ENCODE peak calls at places on chromosomes 13 and 19, in seven cellular contexts. One of them, this sample, is unnamed.
A peak's percentile ranks its signal among the peaks of the same experiment; 100 is the strongest.

GRCh38 chr13:99421758-99422555 is 79.3 kb upstream of the TM9SF2 start:
- DNase-seq in AG04450: no peak
- DNase-seq in stomach: peak; percentile 15
- DNase-seq in pancreas: no peak
- DNase-seq in fibroblast of lung: no peak
- DNase-seq in coronary artery: no peak
- DNase-seq in Karpas-422: no peak
- DNase-seq in this sample: no peak

GRCh38 chr19:15419413-15420025 is 731 bp upstream of the AKAP8L start:
- DNase-seq in AG04450: no peak
- DNase-seq in stomach: no peak
- DNase-seq in pancreas: no peak
- DNase-seq in fibroblast of lung: no peak
- DNase-seq in coronary artery: no peak
- DNase-seq in Karpas-422: peak; percentile 51
- DNase-seq in this sample: peak; percentile 43

GRCh38 chr13:76965759-76966421 is 17.6 kb downstream of the ACOD1 start:
- DNase-seq in AG04450: peak; percentile 26
- DNase-seq in stomach: peak; percentile 33
- DNase-seq in pancreas: peak; percentile 24
- DNase-seq in fibroblast of lung: peak; percentile 75
- DNase-seq in coronary artery: no peak
- DNase-seq in Karpas-422: no peak
- DNase-seq in this sample: peak; percentile 18

GRCh38 chr13:106297283-106297682 is 238.2 kb downstream of the EFNB2 start:
- DNase-seq in AG04450: no peak
- DNase-seq in stomach: no peak
- DNase-seq in pancreas: no peak
- DNase-seq in fibroblast of lung: no peak
- DNase-seq in coronary artery: no peak
- DNase-seq in Karpas-422: no peak
- DNase-seq in this sample: no peak

GRCh38 chr13:112996671-112997091 is 27.7 kb downstream of the MCF2L start:
- DNase-seq in AG04450: no peak
- DNase-seq in stomach: peak; percentile 54
- DNase-seq in pancreas: no peak
- DNase-seq in fibroblast of lung: no peak
- DNase-seq in coronary artery: no peak
- DNase-seq in Karpas-422: no peak
- DNase-seq in this sample: no peak

GRCh38 chr13:98879965-98880364 is 97.9 kb downstream of the DOCK9 start:
- DNase-seq in AG04450: no peak
- DNase-seq in stomach: no peak
- DNase-seq in pancreas: no peak
- DNase-seq in fibroblast of lung: no peak
- DNase-seq in coronary artery: no peak
- DNase-seq in Karpas-422: no peak
- DNase-seq in this sample: no peak

GRCh38 chr19:58560007-58560887 is 1.8 kb upstream of the UBE2M start:
- DNase-seq in AG04450: no peak
- DNase-seq in stomach: no peak
- DNase-seq in pancreas: no peak
- DNase-seq in fibroblast of lung: no peak
- DNase-seq in coronary artery: no peak
- DNase-seq in Karpas-422: no peak
- DNase-seq in this sample: no peak

GRCh38 chr19:38730731-38731589 is 13.3 kb downstream of the CAPN12 start:
- DNase-seq in AG04450: no peak
- DNase-seq in stomach: no peak
- DNase-seq in pancreas: peak; percentile 23
- DNase-seq in fibroblast of lung: no peak
- DNase-seq in coronary artery: no peak
- DNase-seq in Karpas-422: no peak
- DNase-seq in this sample: no peak

GRCh38 chr19:13143135-13143534 is 7.0 kb downstream of the STX10 start:
- DNase-seq in AG04450: no peak
- DNase-seq in stomach: no peak
- DNase-seq in pancreas: no peak
- DNase-seq in fibroblast of lung: peak; percentile 93
- DNase-seq in coronary artery: no peak
- DNase-seq in Karpas-422: no peak
- DNase-seq in this sample: peak; percentile 91

GRCh38 chr13:28138756-28139470 is 568 bp downstream of the PAN3 start:
- DNase-seq in AG04450: peak; percentile 85
- DNase-seq in stomach: peak; percentile 77
- DNase-seq in pancreas: peak; percentile 88
- DNase-seq in fibroblast of lung: peak; percentile 95
- DNase-seq in coronary artery: peak; percentile 89
- DNase-seq in Karpas-422: peak; percentile 94
- DNase-seq in this sample: peak; percentile 74

GRCh38 chr19:49425922-49426592 is 869 bp downstream of the GFY start:
- DNase-seq in AG04450: no peak
- DNase-seq in stomach: no peak
- DNase-seq in pancreas: no peak
- DNase-seq in fibroblast of lung: no peak
- DNase-seq in coronary artery: no peak
- DNase-seq in Karpas-422: peak; percentile 88
- DNase-seq in this sample: peak; percentile 37

GRCh38 chr19:41998246-41999020 is 4.4 kb upstream of the ATP1A3 start:
- DNase-seq in AG04450: no peak
- DNase-seq in stomach: peak; percentile 29
- DNase-seq in pancreas: no peak
- DNase-seq in fibroblast of lung: peak; percentile 27
- DNase-seq in coronary artery: peak; percentile 41
- DNase-seq in Karpas-422: peak; percentile 87
- DNase-seq in this sample: peak; percentile 38

GRCh38 chr19:28920269-28921066 is 292.5 kb downstream of the UQCRFS1 start:
- DNase-seq in AG04450: no peak
- DNase-seq in stomach: no peak
- DNase-seq in pancreas: no peak
- DNase-seq in fibroblast of lung: no peak
- DNase-seq in coronary artery: no peak
- DNase-seq in Karpas-422: no peak
- DNase-seq in this sample: no peak

GRCh38 chr13:35876601-35877000 is 254.6 kb downstream of the DCLK1 start:
- DNase-seq in AG04450: no peak
- DNase-seq in stomach: no peak
- DNase-seq in pancreas: no peak
- DNase-seq in fibroblast of lung: peak; percentile 18
- DNase-seq in coronary artery: no peak
- DNase-seq in Karpas-422: no peak
- DNase-seq in this sample: no peak

GRCh38 chr13:75479102-75479501 is 2.9 kb downstream of the TBC1D4 start:
- DNase-seq in AG04450: no peak
- DNase-seq in stomach: no peak
- DNase-seq in pancreas: no peak
- DNase-seq in fibroblast of lung: no peak
- DNase-seq in coronary artery: no peak
- DNase-seq in Karpas-422: no peak
- DNase-seq in this sample: peak; percentile 65

GRCh38 chr13:112765734-112766133 is 75.9 kb downstream of the ATP11A start:
- DNase-seq in AG04450: no peak
- DNase-seq in stomach: no peak
- DNase-seq in pancreas: no peak
- DNase-seq in fibroblast of lung: no peak
- DNase-seq in coronary artery: no peak
- DNase-seq in Karpas-422: no peak
- DNase-seq in this sample: no peak

GRCh38 chr13:51786425-51787010 is 17.4 kb downstream of the DHRS12 start:
- DNase-seq in AG04450: no peak
- DNase-seq in stomach: no peak
- DNase-seq in pancreas: no peak
- DNase-seq in fibroblast of lung: peak; percentile 5
- DNase-seq in coronary artery: no peak
- DNase-seq in Karpas-422: no peak
- DNase-seq in this sample: no peak

GRCh38 chr19:31354316-31354715 is 5.1 kb upstream of the TSHZ3 start:
- DNase-seq in AG04450: no peak
- DNase-seq in stomach: no peak
- DNase-seq in pancreas: no peak
- DNase-seq in fibroblast of lung: no peak
- DNase-seq in coronary artery: no peak
- DNase-seq in Karpas-422: no peak
- DNase-seq in this sample: no peak

GRCh38 chr19:31355330-31356289 is 6.4 kb upstream of the TSHZ3 start:
- DNase-seq in AG04450: no peak
- DNase-seq in stomach: no peak
- DNase-seq in pancreas: no peak
- DNase-seq in fibroblast of lung: peak; percentile 38
- DNase-seq in coronary artery: no peak
- DNase-seq in Karpas-422: no peak
- DNase-seq in this sample: no peak

GRCh38 chr19:31353826-31354225 is 4.6 kb upstream of the TSHZ3 start:
- DNase-seq in AG04450: no peak
- DNase-seq in stomach: no peak
- DNase-seq in pancreas: no peak
- DNase-seq in fibroblast of lung: no peak
- DNase-seq in coronary artery: no peak
- DNase-seq in Karpas-422: no peak
- DNase-seq in this sample: no peak

GRCh38 chr19:31356587-31357314 is 7.5 kb upstream of the TSHZ3 start:
- DNase-seq in AG04450: no peak
- DNase-seq in stomach: no peak
- DNase-seq in pancreas: peak; percentile 33
- DNase-seq in fibroblast of lung: peak; percentile 33
- DNase-seq in coronary artery: no peak
- DNase-seq in Karpas-422: no peak
- DNase-seq in this sample: no peak

DNA sequence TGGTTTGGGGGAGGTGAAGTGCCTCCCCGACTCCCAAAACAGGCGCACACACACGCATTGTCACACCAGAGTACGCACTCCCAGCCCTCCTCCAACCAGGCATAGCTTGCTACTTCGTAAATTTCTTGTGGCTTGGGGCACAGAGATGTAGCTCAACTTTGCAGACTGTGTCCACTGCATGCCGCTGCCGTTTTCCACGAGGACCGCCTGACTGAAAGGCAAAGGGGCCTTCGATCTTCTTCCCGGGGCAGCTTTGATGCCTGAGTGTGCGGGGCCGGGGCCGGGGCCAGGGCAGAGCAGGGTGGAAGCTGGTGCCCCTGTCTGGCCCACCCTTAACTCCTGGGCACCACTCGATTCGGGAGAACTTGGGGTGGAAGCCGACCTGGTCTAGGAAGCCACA is 5.7 kb upstream of the TSHZ3 start:
- DNase-seq in AG04450: no peak
- DNase-seq in stomach: no peak
- DNase-seq in pancreas: no peak
- DNase-seq in fibroblast of lung: no peak
- DNase-seq in coronary artery: no peak
- DNase-seq in Karpas-422: no peak
- DNase-seq in this sample: no peak
- H3K4me3 ChIP-seq in AG04450: no peak overlapping the region
- H3K4me3 ChIP-seq in stomach: no peak overlapping the region
- H3K4me3 ChIP-seq in pancreas: no peak overlapping the region
- H3K4me3 ChIP-seq in fibroblast of lung: no peak overlapping the region
- H3K4me3 ChIP-seq in coronary artery: no peak overlapping the region
- H3K4me3 ChIP-seq in Karpas-422: no peak overlapping the region
- H3K4me3 ChIP-seq in this sample: no peak overlapping the region

GRCh38 chr19:45135176-45135575 is 25.6 kb downstream of the NKPD1 start:
- DNase-seq in AG04450: no peak
- DNase-seq in stomach: no peak
- DNase-seq in pancreas: no peak
- DNase-seq in fibroblast of lung: no peak
- DNase-seq in coronary artery: no peak
- DNase-seq in Karpas-422: no peak
- DNase-seq in this sample: no peak

GRCh38 chr19:45139286-45140143 is 21.3 kb downstream of the NKPD1 start:
- DNase-seq in AG04450: no peak
- DNase-seq in stomach: no peak
- DNase-seq in pancreas: no peak
- DNase-seq in fibroblast of lung: no peak
- DNase-seq in coronary artery: no peak
- DNase-seq in Karpas-422: no peak
- DNase-seq in this sample: no peak

GRCh38 chr19:45136507-45137178 is 24.1 kb downstream of the NKPD1 start:
- DNase-seq in AG04450: no peak
- DNase-seq in stomach: no peak
- DNase-seq in pancreas: no peak
- DNase-seq in fibroblast of lung: no peak
- DNase-seq in coronary artery: no peak
- DNase-seq in Karpas-422: peak; percentile 79
- DNase-seq in this sample: no peak

GRCh38 chr19:45138303-45138751 is 22.5 kb downstream of the NKPD1 start:
- DNase-seq in AG04450: no peak
- DNase-seq in stomach: no peak
- DNase-seq in pancreas: no peak
- DNase-seq in fibroblast of lung: no peak
- DNase-seq in coronary artery: no peak
- DNase-seq in Karpas-422: no peak
- DNase-seq in this sample: no peak

GRCh38 chr19:45137179-45137761 is 23.5 kb downstream of the NKPD1 start:
- DNase-seq in AG04450: no peak
- DNase-seq in stomach: no peak
- DNase-seq in pancreas: no peak
- DNase-seq in fibroblast of lung: peak; percentile 41
- DNase-seq in coronary artery: no peak
- DNase-seq in Karpas-422: peak; percentile 89
- DNase-seq in this sample: no peak
- H3K4me3 ChIP-seq in AG04450: no peak overlapping the region
- H3K4me3 ChIP-seq in stomach: no peak overlapping the region
- H3K4me3 ChIP-seq in pancreas: no peak overlapping the region
- H3K4me3 ChIP-seq in fibroblast of lung: no peak overlapping the region
- H3K4me3 ChIP-seq in coronary artery: no peak overlapping the region
- H3K4me3 ChIP-seq in Karpas-422: peak overlapping the region; percentile 51
- H3K4me3 ChIP-seq in this sample: no peak overlapping the region

DNA sequence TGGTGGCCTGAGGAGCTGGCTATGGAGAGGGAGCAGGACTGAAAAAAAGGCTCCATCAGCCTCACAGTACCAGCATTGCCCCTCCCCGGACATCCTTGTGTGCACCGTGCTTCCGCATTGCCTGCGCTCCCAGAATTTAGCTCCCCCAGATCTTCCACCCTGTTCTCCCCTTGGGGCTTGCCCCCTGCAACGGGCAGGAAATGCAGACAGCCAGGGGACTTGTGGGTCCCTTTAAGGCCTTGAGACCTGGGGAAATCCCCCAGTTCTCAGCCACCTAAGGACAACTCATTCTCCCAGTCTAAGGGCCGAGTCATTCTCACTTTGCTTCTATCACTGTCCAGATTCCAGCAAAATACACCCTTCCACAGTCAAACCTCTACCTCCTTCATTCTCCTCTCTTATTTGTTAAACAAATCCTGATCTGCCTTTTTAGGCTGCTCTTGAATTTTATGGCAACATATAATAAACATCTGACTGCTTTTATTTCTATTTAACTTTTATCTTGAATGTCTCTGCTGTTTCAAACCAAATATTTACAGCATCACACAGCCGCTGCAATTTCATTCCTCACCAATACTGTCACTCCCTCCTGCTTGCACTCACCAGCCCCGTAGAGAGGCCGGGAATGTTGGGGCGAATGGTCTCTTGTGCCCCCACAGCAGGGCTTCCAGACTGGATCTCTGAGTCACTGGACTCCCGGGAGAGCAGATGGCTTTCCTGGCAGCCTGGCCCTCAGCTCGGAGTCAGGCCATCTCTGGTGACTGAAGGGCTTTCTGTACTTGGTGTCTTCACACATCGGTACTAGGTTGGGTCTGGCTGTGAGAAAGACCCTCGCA is 221.9 kb downstream of the TSHZ3 start:
- DNase-seq in AG04450: peak; percentile 94
- DNase-seq in stomach: no peak
- DNase-seq in pancreas: no peak
- DNase-seq in fibroblast of lung: peak; percentile 98
- DNase-seq in coronary artery: no peak
- DNase-seq in Karpas-422: no peak
- DNase-seq in this sample: peak; percentile 6
- H3K4me3 ChIP-seq in AG04450: peak overlapping the region; percentile 34
- H3K4me3 ChIP-seq in stomach: no peak overlapping the region
- H3K4me3 ChIP-seq in pancreas: no peak overlapping the region
- H3K4me3 ChIP-seq in fibroblast of lung: no peak overlapping the region
- H3K4me3 ChIP-seq in coronary artery: no peak overlapping the region
- H3K4me3 ChIP-seq in Karpas-422: no peak overlapping the region
- H3K4me3 ChIP-seq in this sample: no peak overlapping the region

GRCh38 chr13:104204177-104204576 is 1138.0 kb upstream of the SLC10A2 start:
- DNase-seq in AG04450: no peak
- DNase-seq in stomach: no peak
- DNase-seq in pancreas: no peak
- DNase-seq in fibroblast of lung: no peak
- DNase-seq in coronary artery: no peak
- DNase-seq in Karpas-422: peak; percentile 61
- DNase-seq in this sample: no peak
- H3K4me3 ChIP-seq in AG04450: no peak overlapping the region
- H3K4me3 ChIP-seq in stomach: no peak overlapping the region
- H3K4me3 ChIP-seq in pancreas: no peak overlapping the region
- H3K4me3 ChIP-seq in fibroblast of lung: no peak overlapping the region
- H3K4me3 ChIP-seq in coronary artery: no peak overlapping the region
- H3K4me3 ChIP-seq in Karpas-422: no peak overlapping the region
- H3K4me3 ChIP-seq in this sample: no peak overlapping the region